ENCODE peak calls at places on chromosome 3, in six cellular contexts. One of them, this sample, is unnamed.

GRCh38 chr3:72334681-72335457 is 513.4 kb downstream of the SHQ1 start:
- DNase-seq in HEK293T: no peak
- DNase-seq in fibroblast of pulmonary artery: no peak
- DNase-seq in mesothelial cell of epicardium: no peak
- DNase-seq in NT2/D1: peak
- DNase-seq in fibroblast of lung: no peak
- DNase-seq in this sample: no peak

GRCh38 chr3:164479978-164480377 is 598.3 kb downstream of the SI start:
- DNase-seq in HEK293T: no peak
- DNase-seq in fibroblast of pulmonary artery: no peak
- DNase-seq in mesothelial cell of epicardium: no peak
- DNase-seq in NT2/D1: no peak
- DNase-seq in fibroblast of lung: no peak
- DNase-seq in this sample: no peak

GRCh38 chr3:123300056-123300455 is 98.3 kb downstream of the SEC22A start:
- DNase-seq in HEK293T: no peak
- DNase-seq in fibroblast of pulmonary artery: no peak
- DNase-seq in mesothelial cell of epicardium: no peak
- DNase-seq in NT2/D1: no peak
- DNase-seq in fibroblast of lung: no peak
- DNase-seq in this sample: no peak

GRCh38 chr3:65953881-65954733 is 84.6 kb downstream of the MAGI1 start:
- DNase-seq in HEK293T: no peak
- DNase-seq in fibroblast of pulmonary artery: no peak
- DNase-seq in mesothelial cell of epicardium: no peak
- DNase-seq in NT2/D1: no peak
- DNase-seq in fibroblast of lung: peak
- DNase-seq in this sample: no peak

GRCh38 chr3:100972293-100972692 is 20.9 kb downstream of the ABI3BP start:
- DNase-seq in HEK293T: no peak
- DNase-seq in fibroblast of pulmonary artery: no peak
- DNase-seq in mesothelial cell of epicardium: no peak
- DNase-seq in NT2/D1: no peak
- DNase-seq in fibroblast of lung: no peak
- DNase-seq in this sample: peak

GRCh38 chr3:52402706-52403270 is 42.1 kb downstream of the SEMA3G start:
- DNase-seq in HEK293T: no peak
- DNase-seq in fibroblast of pulmonary artery: no peak
- DNase-seq in mesothelial cell of epicardium: no peak
- DNase-seq in NT2/D1: no peak
- DNase-seq in fibroblast of lung: no peak
- DNase-seq in this sample: no peak

GRCh38 chr3:32569540-32570425 is 875 bp downstream of the DYNC1LI1 start:
- DNase-seq in HEK293T: peak
- DNase-seq in fibroblast of pulmonary artery: peak
- DNase-seq in mesothelial cell of epicardium: no peak
- DNase-seq in NT2/D1: peak
- DNase-seq in fibroblast of lung: peak
- DNase-seq in this sample: peak

GRCh38 chr3:170714562-170715535 is 129.0 kb upstream of the SLC7A14 start:
- DNase-seq in HEK293T: no peak
- DNase-seq in fibroblast of pulmonary artery: peak
- DNase-seq in mesothelial cell of epicardium: no peak
- DNase-seq in NT2/D1: no peak
- DNase-seq in fibroblast of lung: peak
- DNase-seq in this sample: no peak

GRCh38 chr3:186361246-186361611 is 805 bp downstream of the DGKG start:
- DNase-seq in HEK293T: no peak
- DNase-seq in fibroblast of pulmonary artery: no peak
- DNase-seq in mesothelial cell of epicardium: no peak
- DNase-seq in NT2/D1: no peak
- DNase-seq in fibroblast of lung: no peak
- DNase-seq in this sample: no peak

GRCh38 chr3:67704322-67704721 is 49.9 kb upstream of the SUCLG2 start:
- DNase-seq in HEK293T: no peak
- DNase-seq in fibroblast of pulmonary artery: no peak
- DNase-seq in mesothelial cell of epicardium: no peak
- DNase-seq in NT2/D1: no peak
- DNase-seq in fibroblast of lung: no peak
- DNase-seq in this sample: no peak

GRCh38 chr3:32961189-32961715 is 9.8 kb downstream of the CCR4 start:
- DNase-seq in HEK293T: no peak
- DNase-seq in fibroblast of pulmonary artery: no peak
- DNase-seq in mesothelial cell of epicardium: no peak
- DNase-seq in NT2/D1: no peak
- DNase-seq in fibroblast of lung: no peak
- DNase-seq in this sample: no peak

GRCh38 chr3:152159328-152159727 is 109.4 kb upstream of the MBNL1 start:
- DNase-seq in HEK293T: no peak
- DNase-seq in fibroblast of pulmonary artery: peak
- DNase-seq in mesothelial cell of epicardium: no peak
- DNase-seq in NT2/D1: no peak
- DNase-seq in fibroblast of lung: peak
- DNase-seq in this sample: no peak

GRCh38 chr3:29642393-29643033 is 361.6 kb downstream of the RBMS3 start:
- DNase-seq in HEK293T: peak
- DNase-seq in fibroblast of pulmonary artery: peak
- DNase-seq in mesothelial cell of epicardium: no peak
- DNase-seq in NT2/D1: no peak
- DNase-seq in fibroblast of lung: peak
- DNase-seq in this sample: peak

GRCh38 chr3:131091768-131092167 is 65.1 kb downstream of the NEK11 start:
- DNase-seq in HEK293T: no peak
- DNase-seq in fibroblast of pulmonary artery: no peak
- DNase-seq in mesothelial cell of epicardium: no peak
- DNase-seq in NT2/D1: no peak
- DNase-seq in fibroblast of lung: peak
- DNase-seq in this sample: no peak

GRCh38 chr3:12891985-12892839 is 50.8 kb upstream of the RPL32 start:
- DNase-seq in HEK293T: peak
- DNase-seq in fibroblast of pulmonary artery: peak
- DNase-seq in mesothelial cell of epicardium: peak
- DNase-seq in NT2/D1: peak
- DNase-seq in fibroblast of lung: peak
- DNase-seq in this sample: peak

GRCh38 chr3:162764672-162765071 is 1268.1 kb downstream of the OTOL1 start:
- DNase-seq in HEK293T: no peak
- DNase-seq in fibroblast of pulmonary artery: peak
- DNase-seq in mesothelial cell of epicardium: no peak
- DNase-seq in NT2/D1: no peak
- DNase-seq in fibroblast of lung: no peak
- DNase-seq in this sample: no peak

GRCh38 chr3:45948409-45948808 is 5.1 kb downstream of the CXCR6 start:
- DNase-seq in HEK293T: no peak
- DNase-seq in fibroblast of pulmonary artery: no peak
- DNase-seq in mesothelial cell of epicardium: no peak
- DNase-seq in NT2/D1: no peak
- DNase-seq in fibroblast of lung: peak
- DNase-seq in this sample: no peak

GRCh38 chr3:32495609-32496008 is 7.0 kb downstream of the CMTM6 start:
- DNase-seq in HEK293T: no peak
- DNase-seq in fibroblast of pulmonary artery: no peak
- DNase-seq in mesothelial cell of epicardium: no peak
- DNase-seq in NT2/D1: no peak
- DNase-seq in fibroblast of lung: no peak
- DNase-seq in this sample: no peak

GRCh38 chr3:45647148-45647619 is 42.0 kb upstream of the SACM1L start:
- DNase-seq in HEK293T: no peak
- DNase-seq in fibroblast of pulmonary artery: peak
- DNase-seq in mesothelial cell of epicardium: no peak
- DNase-seq in NT2/D1: no peak
- DNase-seq in fibroblast of lung: peak
- DNase-seq in this sample: no peak

GRCh38 chr3:60000311-60001105 is 950.7 kb upstream of the CFAP20DC start:
- DNase-seq in HEK293T: no peak
- DNase-seq in fibroblast of pulmonary artery: no peak
- DNase-seq in mesothelial cell of epicardium: no peak
- DNase-seq in NT2/D1: no peak
- DNase-seq in fibroblast of lung: no peak
- DNase-seq in this sample: no peak

GRCh38 chr3:190424478-190425439 is 24.9 kb downstream of the TMEM207 start:
- DNase-seq in HEK293T: peak
- DNase-seq in fibroblast of pulmonary artery: peak
- DNase-seq in mesothelial cell of epicardium: no peak
- DNase-seq in NT2/D1: peak
- DNase-seq in fibroblast of lung: peak
- DNase-seq in this sample: peak

GRCh38 chr3:79937567-79937966 is 169.8 kb upstream of the ROBO1 start:
- DNase-seq in HEK293T: no peak
- DNase-seq in fibroblast of pulmonary artery: peak
- DNase-seq in mesothelial cell of epicardium: no peak
- DNase-seq in NT2/D1: peak
- DNase-seq in fibroblast of lung: peak
- DNase-seq in this sample: no peak

GRCh38 chr3:39226106-39226741 is 33.8 kb upstream of the XIRP1 start:
- DNase-seq in HEK293T: no peak
- DNase-seq in fibroblast of pulmonary artery: no peak
- DNase-seq in mesothelial cell of epicardium: no peak
- DNase-seq in NT2/D1: no peak
- DNase-seq in fibroblast of lung: no peak
- DNase-seq in this sample: no peak